ENCODE peak calls at places on chromosome 4, in ten cellular contexts. One of them, this sample, is unnamed. For H3K4me1, the result is how much of the 10 kb centered on the place peaks cover.

GRCh38 chr4:63700569-63700968 is 708.7 kb downstream of the TECRL start:
- DNase-seq in GM12878: no peak
- DNase-seq in HCT116: no peak
- DNase-seq in HepG2: no peak
- DNase-seq in sigmoid colon: no peak
- DNase-seq in breast epithelium: no peak
- DNase-seq in K562: no peak
- DNase-seq in transverse colon: no peak
- DNase-seq in upper lobe of left lung: no peak
- DNase-seq in spleen: no peak
- DNase-seq in this sample: no peak

GRCh38 chr4:9703391-9703790 is 78.0 kb upstream of the DRD5 start:
- DNase-seq in sigmoid colon: peak
- DNase-seq in spleen: no peak
- DNase-seq in K562: peak
- DNase-seq in transverse colon: peak
- DNase-seq in HepG2: peak
- DNase-seq in upper lobe of left lung: no peak
- DNase-seq in GM12878: peak
- DNase-seq in breast epithelium: peak
- DNase-seq in HCT116: peak
- DNase-seq in this sample: no peak

GRCh38 chr4:170202721-170203120 is 113.0 kb upstream of the AADAT start:
- DNase-seq in breast epithelium: no peak
- DNase-seq in K562: no peak
- DNase-seq in upper lobe of left lung: no peak
- DNase-seq in sigmoid colon: no peak
- DNase-seq in HCT116: no peak
- DNase-seq in spleen: no peak
- DNase-seq in transverse colon: no peak
- DNase-seq in HepG2: no peak
- DNase-seq in GM12878: no peak
- DNase-seq in this sample: no peak

GRCh38 chr4:185305979-185306442 is 89.7 kb downstream of the LRP2BP start:
- DNase-seq in breast epithelium: no peak
- DNase-seq in HCT116: peak
- DNase-seq in HepG2: no peak
- DNase-seq in upper lobe of left lung: no peak
- DNase-seq in transverse colon: no peak
- DNase-seq in GM12878: no peak
- DNase-seq in sigmoid colon: no peak
- DNase-seq in spleen: no peak
- DNase-seq in K562: no peak
- DNase-seq in this sample: no peak

GRCh38 chr4:105558277-105558676 is 5.9 kb downstream of the ARHGEF38 start:
- DNase-seq in GM12878: no peak
- DNase-seq in HCT116: no peak
- DNase-seq in breast epithelium: no peak
- DNase-seq in transverse colon: no peak
- DNase-seq in spleen: no peak
- DNase-seq in K562: no peak
- DNase-seq in HepG2: no peak
- DNase-seq in upper lobe of left lung: no peak
- DNase-seq in sigmoid colon: no peak
- DNase-seq in this sample: no peak

GRCh38 chr4:28709821-28710330 is 1849.2 kb downstream of the STIM2 start:
- DNase-seq in K562: no peak
- DNase-seq in upper lobe of left lung: no peak
- DNase-seq in spleen: no peak
- DNase-seq in GM12878: no peak
- DNase-seq in sigmoid colon: no peak
- DNase-seq in breast epithelium: no peak
- DNase-seq in HepG2: no peak
- DNase-seq in HCT116: no peak
- DNase-seq in transverse colon: no peak
- DNase-seq in this sample: no peak

GRCh38 chr4:40685300-40685699 is 55.6 kb upstream of the RBM47 start:
- DNase-seq in HCT116: no peak
- DNase-seq in HepG2: peak
- DNase-seq in transverse colon: no peak
- DNase-seq in upper lobe of left lung: no peak
- DNase-seq in spleen: no peak
- DNase-seq in GM12878: no peak
- DNase-seq in K562: no peak
- DNase-seq in sigmoid colon: no peak
- DNase-seq in breast epithelium: no peak
- DNase-seq in this sample: no peak

GRCh38 chr4:150569384-150569987 is 12.5 kb upstream of the MAB21L2 start:
- DNase-seq in sigmoid colon: peak
- DNase-seq in upper lobe of left lung: no peak
- DNase-seq in K562: no peak
- DNase-seq in HepG2: no peak
- DNase-seq in transverse colon: no peak
- DNase-seq in spleen: no peak
- DNase-seq in HCT116: no peak
- DNase-seq in breast epithelium: no peak
- DNase-seq in GM12878: no peak
- DNase-seq in this sample: no peak

GRCh38 chr4:104494161-104494560 is 533 bp downstream of the CXXC4 start:
- DNase-seq in GM12878: no peak
- DNase-seq in transverse colon: no peak
- DNase-seq in sigmoid colon: no peak
- DNase-seq in breast epithelium: no peak
- DNase-seq in K562: no peak
- DNase-seq in spleen: no peak
- DNase-seq in upper lobe of left lung: no peak
- DNase-seq in HepG2: peak
- DNase-seq in HCT116: no peak
- DNase-seq in this sample: no peak

GRCh38 chr4:104491396-104491821 is 3.3 kb downstream of the CXXC4 start:
- DNase-seq in breast epithelium: peak
- DNase-seq in sigmoid colon: peak
- DNase-seq in HCT116: no peak
- DNase-seq in HepG2: no peak
- DNase-seq in K562: peak
- DNase-seq in spleen: peak
- DNase-seq in upper lobe of left lung: peak
- DNase-seq in GM12878: no peak
- DNase-seq in transverse colon: peak
- DNase-seq in this sample: no peak

GRCh38 chr4:104494822-104495559 is at the start of gene CXXC4:
- DNase-seq in sigmoid colon: peak
- DNase-seq in GM12878: no peak
- DNase-seq in HepG2: peak
- DNase-seq in transverse colon: peak
- DNase-seq in upper lobe of left lung: peak
- DNase-seq in spleen: peak
- DNase-seq in breast epithelium: peak
- DNase-seq in HCT116: peak
- DNase-seq in K562: peak
- DNase-seq in this sample: no peak

GRCh38 chr4:104491826-104492771 is 2.6 kb downstream of the CXXC4 start:
- DNase-seq in upper lobe of left lung: no peak
- DNase-seq in HepG2: no peak
- DNase-seq in transverse colon: peak
- DNase-seq in K562: no peak
- DNase-seq in spleen: no peak
- DNase-seq in GM12878: peak
- DNase-seq in HCT116: no peak
- DNase-seq in breast epithelium: no peak
- DNase-seq in sigmoid colon: no peak
- DNase-seq in this sample: no peak

DNA sequence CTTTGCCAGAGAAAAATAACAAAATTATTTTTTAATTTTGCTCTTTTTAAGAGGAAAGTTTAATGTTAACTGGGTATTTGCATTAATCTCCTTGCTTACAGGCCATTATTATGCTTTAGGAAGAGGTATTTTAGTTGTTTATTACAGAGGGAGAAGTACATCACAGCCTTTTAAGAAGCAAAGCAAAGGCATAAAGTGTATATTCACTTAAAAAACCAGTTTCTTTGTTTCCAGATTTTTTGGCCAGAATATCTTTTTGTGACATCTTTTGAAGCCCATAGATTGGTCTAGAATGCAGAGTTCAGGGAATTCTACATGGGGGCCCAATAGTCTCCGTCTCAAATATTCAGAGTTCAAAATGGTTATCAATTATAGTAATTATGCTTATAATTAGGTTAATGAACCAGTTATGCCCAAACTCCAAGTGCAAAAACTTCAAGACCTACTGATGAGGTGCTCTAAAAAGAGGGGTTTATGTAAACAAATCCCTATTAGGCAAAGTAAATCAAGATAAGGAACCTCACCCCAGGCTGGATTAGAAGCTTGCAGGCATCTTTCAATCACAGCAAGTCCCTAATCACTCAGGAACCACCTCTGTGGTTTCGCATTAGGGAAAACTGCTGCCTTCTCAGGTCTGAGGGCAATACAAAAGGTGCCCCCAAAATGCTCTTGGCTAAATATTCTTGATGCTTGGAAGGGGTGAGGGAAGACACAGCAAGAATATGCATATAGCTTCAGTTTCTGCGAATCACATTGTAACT is 1.4 kb downstream of the CXXC4 start:
- DNase-seq in spleen: no peak
- DNase-seq in breast epithelium: no peak
- DNase-seq in sigmoid colon: no peak
- DNase-seq in GM12878: no peak
- DNase-seq in K562: no peak
- DNase-seq in HCT116: no peak
- DNase-seq in upper lobe of left lung: no peak
- DNase-seq in transverse colon: no peak
- DNase-seq in HepG2: no peak
- DNase-seq in this sample: no peak
- H3K4me3 ChIP-seq in spleen: no peak
- H3K4me3 ChIP-seq in breast epithelium: no peak
- H3K4me3 ChIP-seq in sigmoid colon: no peak
- H3K4me3 ChIP-seq in GM12878: peak
- H3K4me3 ChIP-seq in K562: no peak
- H3K4me3 ChIP-seq in HCT116: no peak
- H3K4me3 ChIP-seq in upper lobe of left lung: no peak
- H3K4me3 ChIP-seq in transverse colon: no peak
- H3K4me3 ChIP-seq in HepG2: no peak
- H3K4me3 ChIP-seq in this sample: no peak

DNA sequence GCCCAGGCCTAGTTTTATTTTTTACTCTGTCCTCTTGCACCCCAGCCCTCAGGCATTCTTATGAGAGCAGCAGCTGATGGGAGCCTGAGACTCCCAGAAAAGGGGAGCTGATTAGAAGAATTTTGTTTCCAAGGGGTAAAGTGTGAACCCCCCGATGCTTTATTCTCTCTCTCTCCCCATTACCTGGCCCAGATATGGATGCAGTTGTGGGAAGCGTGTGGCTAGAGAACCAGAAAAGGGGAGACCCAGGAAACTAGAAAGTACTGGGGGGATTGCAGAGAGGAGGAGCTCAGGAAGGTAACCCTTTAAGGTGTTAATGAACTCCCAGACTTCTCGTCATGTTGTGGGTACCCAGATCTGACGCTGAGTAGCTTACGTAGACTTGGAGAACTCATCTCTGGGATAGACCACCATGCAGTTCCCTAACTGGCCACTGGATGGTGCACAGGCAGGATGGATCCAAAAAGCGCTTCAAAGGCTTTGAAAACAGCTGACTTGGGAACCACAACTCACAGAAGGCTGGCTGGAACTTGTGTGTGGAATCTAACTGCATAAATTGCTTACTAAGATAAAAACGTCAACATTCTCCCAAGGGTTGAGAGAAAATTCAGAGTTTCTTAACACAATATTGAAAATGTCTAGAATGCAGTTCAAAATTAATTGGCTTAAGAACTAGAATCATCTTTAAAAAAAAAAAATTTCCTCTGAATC is 64.7 kb downstream of the TBC1D14 start:
- DNase-seq in GM12878: peak
- DNase-seq in HCT116: peak
- DNase-seq in upper lobe of left lung: no peak
- DNase-seq in HepG2: peak
- DNase-seq in spleen: peak
- DNase-seq in breast epithelium: peak
- DNase-seq in K562: peak
- DNase-seq in transverse colon: peak
- DNase-seq in sigmoid colon: peak
- DNase-seq in this sample: peak
- TF ChIP-seq POLR2AphosphoS5 in GM12878: no peak
- TF ChIP-seq POLR2AphosphoS5 in HCT116: no peak
- TF ChIP-seq POLR2AphosphoS5 in upper lobe of left lung: no peak
- TF ChIP-seq POLR2AphosphoS5 in HepG2: no peak
- TF ChIP-seq POLR2AphosphoS5 in spleen: no peak
- TF ChIP-seq POLR2AphosphoS5 in breast epithelium: no peak
- TF ChIP-seq POLR2AphosphoS5 in K562: no peak
- TF ChIP-seq POLR2AphosphoS5 in transverse colon: peak
- TF ChIP-seq POLR2AphosphoS5 in sigmoid colon: no peak
- TF ChIP-seq POLR2AphosphoS5 in this sample: peak

GRCh38 chr4:8037150-8037769 is 97.6 kb upstream of the AFAP1 start:
- DNase-seq in HCT116: no peak
- DNase-seq in GM12878: no peak
- DNase-seq in spleen: no peak
- DNase-seq in HepG2: no peak
- DNase-seq in upper lobe of left lung: no peak
- DNase-seq in sigmoid colon: no peak
- DNase-seq in K562: no peak
- DNase-seq in breast epithelium: no peak
- DNase-seq in transverse colon: no peak
- DNase-seq in this sample: no peak
- H3K4me1 ChIP-seq in HCT116: under half
- H3K4me1 ChIP-seq in GM12878: under half
- H3K4me1 ChIP-seq in spleen: under half
- H3K4me1 ChIP-seq in HepG2: under half
- H3K4me1 ChIP-seq in upper lobe of left lung: under half
- H3K4me1 ChIP-seq in sigmoid colon: under half
- H3K4me1 ChIP-seq in K562: under half
- H3K4me1 ChIP-seq in breast epithelium: under half
- H3K4me1 ChIP-seq in transverse colon: under half
- H3K4me1 ChIP-seq in this sample: under half

GRCh38 chr4:92450694-92451093 is 146.9 kb downstream of the GRID2 start:
- DNase-seq in HCT116: no peak
- DNase-seq in HepG2: no peak
- DNase-seq in K562: no peak
- DNase-seq in sigmoid colon: no peak
- DNase-seq in transverse colon: no peak
- DNase-seq in spleen: no peak
- DNase-seq in GM12878: no peak
- DNase-seq in upper lobe of left lung: no peak
- DNase-seq in breast epithelium: no peak
- DNase-seq in this sample: no peak

GRCh38 chr4:92451792-92452191 is 148.0 kb downstream of the GRID2 start:
- DNase-seq in K562: no peak
- DNase-seq in GM12878: no peak
- DNase-seq in breast epithelium: no peak
- DNase-seq in upper lobe of left lung: no peak
- DNase-seq in HCT116: no peak
- DNase-seq in HepG2: no peak
- DNase-seq in spleen: no peak
- DNase-seq in transverse colon: no peak
- DNase-seq in sigmoid colon: no peak
- DNase-seq in this sample: no peak

GRCh38 chr4:92445127-92445526 is 141.4 kb downstream of the GRID2 start:
- DNase-seq in GM12878: no peak
- DNase-seq in transverse colon: no peak
- DNase-seq in sigmoid colon: no peak
- DNase-seq in breast epithelium: no peak
- DNase-seq in upper lobe of left lung: no peak
- DNase-seq in K562: no peak
- DNase-seq in HepG2: no peak
- DNase-seq in HCT116: no peak
- DNase-seq in spleen: no peak
- DNase-seq in this sample: no peak

DNA sequence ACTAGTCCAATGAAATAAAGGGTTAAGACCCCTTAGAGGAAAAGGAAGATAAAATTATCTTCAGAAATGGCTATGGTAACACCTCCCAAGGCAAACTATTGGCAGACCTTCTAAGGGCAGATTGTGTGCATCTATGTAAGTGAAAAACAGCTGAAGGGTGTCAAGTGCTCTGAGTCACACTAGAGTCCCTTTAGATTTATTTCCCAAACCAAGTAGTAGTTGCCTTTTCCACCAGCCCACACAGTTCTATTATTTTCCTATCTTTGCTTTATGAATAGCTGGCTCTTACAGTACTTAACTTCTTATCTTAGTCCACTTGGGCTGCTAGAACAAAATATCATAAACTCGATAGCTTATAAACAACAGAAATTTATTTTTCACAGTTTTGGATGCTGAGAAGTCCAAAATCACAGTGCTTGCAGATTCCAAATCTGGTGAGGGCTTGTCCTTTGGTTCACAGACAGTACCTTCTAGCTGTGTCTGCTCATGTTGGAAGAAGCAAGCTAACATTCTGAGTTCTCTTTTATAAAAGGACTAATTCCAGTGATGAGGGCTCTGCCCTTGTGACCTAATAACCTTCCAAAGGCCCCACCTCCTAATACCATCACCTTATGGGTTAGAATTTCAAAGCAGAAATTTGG is 143.6 kb downstream of the GRID2 start:
- DNase-seq in HCT116: no peak
- DNase-seq in K562: no peak
- DNase-seq in HepG2: no peak
- DNase-seq in sigmoid colon: no peak
- DNase-seq in breast epithelium: no peak
- DNase-seq in transverse colon: no peak
- DNase-seq in upper lobe of left lung: no peak
- DNase-seq in GM12878: no peak
- DNase-seq in spleen: no peak
- DNase-seq in this sample: no peak
- H3K4me3 ChIP-seq in HCT116: no peak
- H3K4me3 ChIP-seq in K562: no peak
- H3K4me3 ChIP-seq in HepG2: no peak
- H3K4me3 ChIP-seq in sigmoid colon: no peak
- H3K4me3 ChIP-seq in breast epithelium: no peak
- H3K4me3 ChIP-seq in transverse colon: no peak
- H3K4me3 ChIP-seq in upper lobe of left lung: no peak
- H3K4me3 ChIP-seq in GM12878: no peak
- H3K4me3 ChIP-seq in spleen: no peak
- H3K4me3 ChIP-seq in this sample: no peak